ENCODE peak calls at places on chromosomes 11 and 22, in four cellular contexts. X, L, D and K are unnamed samples.

GRCh38 chr11:47249378-47249715 is 733 bp upstream of the ACP2 start:
- DNase-seq in L (no peak), D (no peak), X (no peak), K (no peak)

GRCh38 chr11:110479445-110480101 is 49.8 kb downstream of the FDX1 start:
- DNase-seq in L (no peak), D (no peak), X (no peak), K (no peak)

GRCh38 chr22:45230026-45230845 is 10.5 kb downstream of the KIAA0930 start:
- DNase-seq in L (no peak), D (no peak), X (no peak), K (no peak)

GRCh38 chr11:118870396-118871343 is 13.0 kb upstream of the CXCR5 start:
- DNase-seq in X (peak; percentile 28), L (no peak), D (no peak), K (peak; percentile 82)

GRCh38 chr11:8000390-8000789 is 13.3 kb downstream of the EIF3F start:
- DNase-seq in L (no peak), D (no peak), X (no peak), K (no peak)

GRCh38 chr11:69089258-69089657 is 40.5 kb downstream of the TPCN2 start:
- DNase-seq in X (no peak), D (no peak), L (peak; percentile 36), K (peak; percentile 82)

GRCh38 chr11:117647872-117648271 is 149.1 kb downstream of the DSCAML1 start:
- DNase-seq in X (no peak), L (no peak), D (no peak), K (no peak)

GRCh38 chr22:22973336-22973735 is 85.7 kb downstream of the IGLL5 start:
- DNase-seq in X (no peak), D (no peak), L (no peak), K (no peak)

GRCh38 chr11:114892381-114893197 is 214.3 kb downstream of the NXPE2 start:
- DNase-seq in D (peak; percentile 5), X (no peak), L (no peak), K (no peak)

GRCh38 chr11:30342736-30343166 is 19.8 kb downstream of the ARL14EP start:
- DNase-seq in D (no peak), X (no peak), L (no peak), K (no peak)

GRCh38 chr22:49942565-49943404 is 17.8 kb upstream of the PIM3 start:
- DNase-seq in X (peak; percentile 92), D (no peak), L (no peak), K (no peak)

GRCh38 chr22:28358244-28358777 is 321.3 kb downstream of the TTC28 start:
- DNase-seq in D (no peak), X (no peak), L (no peak), K (no peak)

GRCh38 chr11:114367244-114367957 is 32.9 kb downstream of the C11orf71 start:
- DNase-seq in D (no peak), L (no peak), X (no peak), K (no peak)

GRCh38 chr11:46178542-46178941 is 57.3 kb upstream of the PHF21A start:
- DNase-seq in L (no peak), D (no peak), X (no peak), K (no peak)

GRCh38 chr11:57639321-57640067 is 10.2 kb downstream of the YPEL4 start:
- DNase-seq in D (no peak), L (no peak), X (peak; percentile 58), K (no peak)

GRCh38 chr11:29119691-29120328 is 897.0 kb downstream of the KCNA4 start:
- DNase-seq in D (peak; percentile 28), L (no peak), X (no peak), K (no peak)

GRCh38 chr11:73275381-73275750 is 3.2 kb downstream of the P2RY6 start:
- DNase-seq in X (no peak), D (no peak), L (no peak), K (peak; percentile 46)

GRCh38 chr22:39453765-39454378 is 2.9 kb upstream of the MGAT3 start:
- DNase-seq in X (no peak), L (no peak), D (no peak), K (no peak)

GRCh38 chr22:31926086-31926485 is 18.2 kb upstream of the YWHAH start:
- DNase-seq in L (no peak), X (no peak), D (no peak), K (no peak)

GRCh38 chr11:61529537-61530225 is 21.1 kb downstream of the LRRC10B start:
- DNase-seq in X (peak; percentile 58), L (peak; percentile 75), D (no peak), K (no peak)

GRCh38 chr11:11572386-11572785 is 49.4 kb downstream of the GALNT18 start:
- DNase-seq in X (no peak), D (no peak), L (no peak), K (peak; percentile 66)

GRCh38 chr11:46391578-46392420 is at the start of gene CHRM4:
- DNase-seq in D (peak; percentile 80), L (no peak), X (peak; percentile 24), K (peak; percentile 53)

GRCh38 chr11:32262367-32262766 is 171.5 kb downstream of the RCN1 start:
- DNase-seq in X (no peak), D (no peak), L (no peak), K (no peak)

GRCh38 chr22:41106122-41106968 is 14.0 kb downstream of the EP300 start:
- DNase-seq in X (peak; percentile 78), L (peak; percentile 42), D (no peak), K (no peak)

GRCh38 chr22:30243671-30244465 is 2.7 kb downstream of the LIF start:
- DNase-seq in X (no peak), L (no peak), D (no peak), K (no peak)

GRCh38 chr11:122804161-122804560 is 34.1 kb upstream of the CRTAM start:
- DNase-seq in L (no peak), X (no peak), D (no peak), K (no peak)

GRCh38 chr22:38755911-38756532 is at the start of gene SUN2:
- DNase-seq in L (peak; percentile 95), D (peak; percentile 84), X (peak; percentile 69), K (peak; percentile 97)

GRCh38 chr11:114307524-114308203 is 11.5 kb downstream of the NNMT start:
- DNase-seq in X (peak; percentile 23), L (peak; percentile 48), D (no peak), K (peak; percentile 80)

GRCh38 chr11:125871391-125872137 is 15.9 kb upstream of the HYLS1 start:
- DNase-seq in D (peak; percentile 18), X (peak; percentile 57), L (no peak), K (no peak)

GRCh38 chr11:122317337-122317736 is 201.3 kb upstream of the BLID start:
- DNase-seq in X (no peak), D (no peak), L (no peak), K (peak; percentile 72)

GRCh38 chr22:20656516-20656901 is 117.4 kb upstream of the SERPIND1 start:
- DNase-seq in X (no peak), D (no peak), L (no peak), K (peak; percentile 13)

GRCh38 chr22:19723990-19724827 is 870 bp downstream of the GP1BB start:
- DNase-seq in X (peak; percentile 44), L (no peak), D (no peak), K (no peak)

GRCh38 chr11:10038916-10039315 is 255.1 kb downstream of the SBF2 start:
- DNase-seq in L (no peak), X (no peak), D (no peak), K (no peak)

GRCh38 chr22:42855726-42856125 is 1.3 kb downstream of the ARFGAP3 start:
- DNase-seq in X (no peak), L (no peak), D (no peak), K (no peak)

GRCh38 chr22:42856179-42856864 is 751 bp downstream of the ARFGAP3 start:
- DNase-seq in D (no peak), X (peak; percentile 25), L (peak; percentile 61), K (peak; percentile 82)

GRCh38 chr22:42856865-42857704 is at the start of gene ARFGAP3:
- DNase-seq in X (peak; percentile 72), D (peak; percentile 72), L (peak; percentile 93), K (peak; percentile 97)

GRCh38 chr22:42855211-42855610 is 1.9 kb downstream of the ARFGAP3 start:
- DNase-seq in D (no peak), X (no peak), L (no peak), K (no peak)

GRCh38 chr22:42857845-42858481 is 890 bp upstream of the ARFGAP3 start:
- DNase-seq in X (peak; percentile 14), L (peak; percentile 48), D (no peak), K (no peak)
- TF ChIP-seq POLR2A in X (no peak), L (no peak), D (no peak), K (no peak)

DNA sequence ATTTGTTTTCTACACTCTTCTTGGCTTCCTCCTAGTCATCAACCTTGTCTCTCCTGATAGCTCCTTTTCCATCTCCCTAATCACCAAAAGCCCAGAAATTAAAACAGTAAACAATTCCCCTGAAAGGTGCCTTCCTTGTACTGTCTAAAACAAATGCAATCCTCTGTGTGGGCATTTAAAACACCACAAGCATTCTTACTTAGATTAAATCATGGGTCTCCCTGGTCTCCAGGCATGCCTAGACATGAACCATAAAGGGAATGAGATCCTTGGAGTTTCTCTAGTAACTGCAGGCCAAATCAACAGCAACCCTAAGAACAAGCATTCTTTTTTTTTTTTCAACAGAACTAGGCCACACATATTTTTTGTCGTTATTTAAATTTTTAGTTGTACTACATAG is 1.9 kb downstream of the BTG4 start:
- DNase-seq in X (no peak), L (no peak), D (no peak), K (no peak)
- TF ChIP-seq EP300 in X (no peak), L (no peak), D (no peak), K (no peak)

DNA sequence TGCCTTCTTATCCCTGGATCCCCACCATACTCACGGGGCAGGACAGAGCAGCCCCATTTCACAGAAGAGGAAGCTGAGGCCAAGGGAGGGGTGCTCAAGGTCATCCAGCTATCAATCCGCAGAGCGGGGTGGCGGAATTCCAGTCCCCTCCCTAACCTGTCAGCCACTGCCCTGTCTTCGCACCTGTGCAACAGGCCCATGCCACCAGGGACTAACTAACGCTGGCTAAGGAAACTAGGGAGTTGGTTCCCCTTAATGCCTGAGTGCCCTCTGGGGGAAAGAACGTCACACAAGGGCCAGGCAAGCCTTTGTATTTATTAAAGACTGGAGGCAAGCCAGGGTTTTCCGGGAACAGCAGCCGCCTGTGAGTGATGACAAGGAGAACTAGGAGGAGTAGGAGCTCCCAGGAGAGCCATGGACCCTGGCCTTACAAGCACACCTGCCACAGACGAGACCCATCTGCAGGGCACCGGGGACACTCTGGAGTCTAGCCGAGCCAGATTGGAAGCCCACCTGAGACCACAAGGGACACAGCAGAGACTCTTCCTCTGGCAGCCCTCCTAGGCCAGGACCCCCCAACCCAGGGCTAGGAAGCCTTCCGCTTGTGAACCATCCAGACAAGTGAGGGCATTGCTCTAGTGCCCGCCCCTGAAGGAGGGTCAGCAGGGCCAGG is 64.4 kb downstream of the MYH9 start:
- DNase-seq in X (no peak), L (peak; percentile 71), D (no peak), K (peak; percentile 97)
- TF ChIP-seq POLR2A in X (no peak), L (no peak), D (no peak), K (no peak)

DNA sequence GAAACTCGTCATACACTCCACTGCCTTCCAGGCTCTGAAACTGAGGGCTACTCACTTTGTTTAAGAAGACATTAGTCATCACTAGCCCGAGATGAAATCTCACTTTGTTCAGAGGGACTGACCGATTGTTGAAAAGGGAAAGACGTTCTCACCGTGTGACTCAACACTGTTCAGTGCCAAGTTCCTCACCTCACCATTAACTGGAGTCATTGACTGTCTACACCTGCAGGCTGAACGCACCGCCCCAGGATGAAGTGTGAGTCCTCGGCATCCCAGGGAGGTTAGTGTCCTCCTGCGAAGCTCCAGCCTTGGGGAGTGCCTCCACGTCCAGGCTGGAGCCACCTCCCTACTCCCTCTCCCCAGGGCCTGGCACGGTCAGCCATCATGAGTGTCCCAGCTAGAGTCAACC is 30.4 kb downstream of the FADD start:
- DNase-seq in L (no peak), D (peak; percentile 95), X (peak; percentile 58), K (no peak)
- TF ChIP-seq EP300 in L (no peak), D (peak; percentile 70), X (no peak), K (no peak)

GRCh38 chr11:36056160-36056751 is 112.4 kb downstream of the LDLRAD3 start:
- DNase-seq in X (no peak), D (peak; percentile 25), L (peak; percentile 48), K (no peak)
- TF ChIP-seq POLR2A in X (no peak), D (no peak), L (no peak), K (no peak)